ENCODE peak calls at places on chromosomes 6 and 20, in six cellular contexts. P is endodermal cell, R is heart left ventricle, I is hepatocyte, L is A549, H is heart right ventricle. F is an unnamed sample.
A peak's percentile ranks its signal among the peaks of the same experiment; 100 is the strongest.

GRCh38 chr20:23225407-23226060 is 125.1 kb upstream of the NXT1 start:
- DNase-seq in I (peak; percentile 81), R (peak; percentile 69), P (no peak), L (peak; percentile 58), H (no peak), F (peak; percentile 81)

GRCh38 chr20:47036091-47036880 is 141.6 kb downstream of the EYA2 start:
- DNase-seq in L (no peak), H (no peak), I (no peak), R (no peak), P (no peak), F (no peak)

GRCh38 chr20:4998160-4998651 is 3.1 kb downstream of the SLC23A2 start:
- DNase-seq in L (peak; percentile 28), P (no peak), H (no peak), I (no peak), R (no peak), F (no peak)

GRCh38 chr6:26389349-26389799 is 6.5 kb downstream of the BTN2A2 start:
- DNase-seq in L (peak; percentile 25), H (no peak), P (peak; percentile 43), I (no peak), R (no peak), F (no peak)

GRCh38 chr6:136160255-136160654 is 89.9 kb downstream of the MTFR2 start:
- DNase-seq in R (no peak), H (no peak), I (no peak), L (no peak), P (no peak), F (no peak)

GRCh38 chr6:431986-432385 is 40.4 kb downstream of the IRF4 start:
- DNase-seq in L (no peak), R (no peak), P (no peak), H (no peak), I (no peak), F (no peak)

GRCh38 chr6:120671519-120671918 is 662.8 kb downstream of the TBC1D32 start:
- DNase-seq in I (no peak), P (peak; percentile 85), H (no peak), L (peak; percentile 4), R (no peak), F (no peak)

GRCh38 chr6:1670711-1671462 is 61.2 kb downstream of the FOXC1 start:
- DNase-seq in I (no peak), P (no peak), H (no peak), R (no peak), L (no peak), F (no peak)

GRCh38 chr6:119482850-119483285 is 133.3 kb upstream of the MAN1A1 start:
- DNase-seq in H (no peak), R (no peak), P (no peak), I (no peak), L (no peak), F (no peak)

GRCh38 chr6:113450061-113450465 is 407.1 kb upstream of the MARCKS start:
- DNase-seq in L (no peak), H (no peak), P (no peak), R (no peak), I (no peak), F (no peak)

GRCh38 chr6:142811923-142812322 is 133.1 kb downstream of the HIVEP2 start:
- DNase-seq in R (no peak), H (no peak), P (no peak), I (no peak), L (no peak), F (no peak)

GRCh38 chr6:33390767-33391277 is 801 bp upstream of the KIFC1 start:
- DNase-seq in R (no peak), P (no peak), I (no peak), L (no peak), H (no peak), F (no peak)

GRCh38 chr20:33211817-33212424 is 5.2 kb upstream of the BPIFA3 start:
- DNase-seq in P (peak; percentile 92), I (peak; percentile 88), L (peak; percentile 84), H (no peak), R (no peak), F (peak; percentile 37)

GRCh38 chr6:98812220-98812619 is 22.2 kb upstream of the POU3F2 start:
- DNase-seq in R (no peak), P (no peak), L (no peak), I (no peak), H (no peak), F (no peak)

GRCh38 chr6:85628353-85628752 is 14.3 kb downstream of the SYNCRIP start:
- DNase-seq in P (no peak), H (no peak), L (no peak), I (no peak), R (no peak), F (no peak)

GRCh38 chr6:54083301-54083700 is 27.9 kb upstream of the MLIP start:
- DNase-seq in R (no peak), L (no peak), I (no peak), P (no peak), H (no peak), F (no peak)

GRCh38 chr6:79649016-79649415 is 17.9 kb downstream of the SH3BGRL2 start:
- DNase-seq in R (no peak), I (no peak), P (no peak), H (no peak), L (no peak), F (no peak)
- H3K27ac ChIP-seq in R (no peak overlapping the region), I (peak overlapping the region; percentile 22), P (no peak overlapping the region), H (no peak overlapping the region), L (no peak overlapping the region), F (no peak overlapping the region)

DNA sequence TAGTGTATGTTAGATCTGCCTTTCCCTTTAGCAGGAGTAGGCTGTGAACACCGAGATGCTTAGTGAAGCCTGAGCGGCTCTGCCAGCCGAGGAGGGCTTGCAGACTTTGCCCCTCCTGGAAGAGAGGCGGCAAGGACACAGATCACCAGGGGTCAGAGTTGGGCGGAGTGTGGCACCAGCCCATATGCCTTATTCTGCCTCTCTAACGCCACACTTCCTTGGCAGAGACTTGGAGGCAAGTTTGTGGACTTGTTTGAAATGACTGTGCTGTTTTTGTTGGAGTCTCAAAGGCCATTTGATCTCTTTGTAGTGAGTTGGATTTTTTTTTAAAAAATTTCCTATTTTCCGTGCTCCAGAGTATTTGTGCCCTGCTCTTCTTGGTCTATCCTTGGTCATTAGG is 44.5 kb upstream of the CLDN20 start:
- DNase-seq in L (no peak), I (no peak), R (no peak), H (no peak), P (no peak), F (no peak)
- H3K27ac ChIP-seq in L (no peak overlapping the region), I (no peak overlapping the region), R (no peak overlapping the region), H (no peak overlapping the region), P (no peak overlapping the region), F (no peak overlapping the region)

GRCh38 chr6:148704539-148704938 is 42.3 kb upstream of the UST start:
- DNase-seq in P (no peak), I (no peak), L (no peak), R (no peak), H (no peak), F (no peak)
- H3K27ac ChIP-seq in P (no peak overlapping the region), I (no peak overlapping the region), L (no peak overlapping the region), R (no peak overlapping the region), H (no peak overlapping the region), F (no peak overlapping the region)

GRCh38 chr6:75876152-75876551 is 127.1 kb downstream of the MYO6 start:
- DNase-seq in H (no peak), L (no peak), R (no peak), I (no peak), P (no peak), F (no peak)

GRCh38 chr6:75874224-75874623 is 125.2 kb downstream of the MYO6 start:
- DNase-seq in R (no peak), I (no peak), H (no peak), L (no peak), P (no peak), F (no peak)

GRCh38 chr6:75870389-75870788 is 121.3 kb downstream of the MYO6 start:
- DNase-seq in L (no peak), P (no peak), I (no peak), H (no peak), R (no peak), F (no peak)
- H3K27ac ChIP-seq in L (no peak overlapping the region), P (no peak overlapping the region), I (no peak overlapping the region), H (no peak overlapping the region), R (no peak overlapping the region), F (no peak overlapping the region)

GRCh38 chr6:154754152-154754551 is 20.9 kb downstream of the SCAF8 start:
- DNase-seq in L (no peak), R (no peak), I (no peak), P (no peak), H (no peak), F (no peak)
- H3K27ac ChIP-seq in L (no peak overlapping the region), R (no peak overlapping the region), I (no peak overlapping the region), P (no peak overlapping the region), H (no peak overlapping the region), F (peak overlapping the region; percentile 18)

GRCh38 chr20:51810155-51811039 is 8.1 kb upstream of the SALL4 start:
- DNase-seq in R (no peak), L (peak; percentile 20), H (no peak), I (no peak), P (peak; percentile 73), F (no peak)
- H3K27ac ChIP-seq in R (no peak overlapping the region), L (no peak overlapping the region), H (no peak overlapping the region), I (peak overlapping the region; percentile 51), P (no peak overlapping the region), F (no peak overlapping the region)